ENCODE peak calls at places on chromosomes 2 and 18, in eight cellular contexts. L is A172, I is KBM-7, Z is BJ, H is chondrocyte, R is hypothalamus, X is psoas muscle, V is HFF-Myc. W is an unnamed sample.

GRCh38 chr18:59551902-59552635 is 145.2 kb downstream of the CCBE1 start:
- DNase-seq in R (no peak), H (no peak), L (no peak), V (no peak), Z (no peak), X (no peak), I (no peak), W (no peak)

GRCh38 chr2:177265834-177266817 is 1.6 kb upstream of the NFE2L2 start:
- DNase-seq in I (peak; percentile 68), H (no peak), V (no peak), R (no peak), Z (no peak), X (no peak), L (no peak), W (no peak)

GRCh38 chr2:189221811-189222210 is 42.2 kb upstream of the COL5A2 start:
- DNase-seq in I (no peak), Z (peak; percentile 23), H (no peak), X (no peak), V (no peak), R (no peak), L (no peak), W (no peak)

GRCh38 chr2:239316562-239317465 is 84.0 kb downstream of the HDAC4 start:
- DNase-seq in R (peak; percentile 51), V (no peak), Z (no peak), I (no peak), L (no peak), H (peak; percentile 13), X (peak; percentile 84), W (peak; percentile 23)

GRCh38 chr2:166365239-166365638 is 10.5 kb downstream of the SCN9A start:
- DNase-seq in R (no peak), I (no peak), H (no peak), Z (no peak), L (no peak), V (no peak), X (no peak), W (no peak)

GRCh38 chr2:227973241-227973640 is 101.8 kb downstream of the DAW1 start:
- DNase-seq in H (no peak), Z (no peak), V (no peak), L (no peak), R (no peak), X (no peak), I (no peak), W (no peak)

GRCh38 chr2:224833986-224834385 is 117.8 kb upstream of the CCDC195 start:
- DNase-seq in R (no peak), Z (no peak), X (no peak), V (no peak), H (no peak), I (no peak), L (no peak), W (no peak)

GRCh38 chr2:178397002-178397605 is 53.9 kb downstream of the PRKRA start:
- DNase-seq in X (no peak), R (no peak), V (no peak), H (no peak), I (peak; percentile 61), L (peak; percentile 62), Z (no peak), W (no peak)

GRCh38 chr2:147082850-147083522 is 761.8 kb upstream of the ACVR2A start:
- DNase-seq in X (no peak), R (no peak), V (peak; percentile 29), H (no peak), Z (peak; percentile 12), L (peak; percentile 42), I (peak; percentile 60), W (no peak)

GRCh38 chr2:1588994-1589611 is 155.2 kb downstream of the PXDN start:
- DNase-seq in Z (no peak), V (no peak), X (peak; percentile 37), L (peak; percentile 71), R (no peak), I (no peak), H (no peak), W (peak; percentile 54)

GRCh38 chr2:3780477-3781402 is 77.4 kb downstream of the DCDC2C start:
- DNase-seq in I (peak; percentile 85), R (no peak), Z (no peak), V (no peak), L (peak; percentile 83), X (peak; percentile 55), H (no peak), W (no peak)

GRCh38 chr2:224334083-224334482 is 67.8 kb downstream of the FAM124B start:
- DNase-seq in H (no peak), Z (no peak), L (no peak), X (no peak), V (no peak), I (no peak), R (no peak), W (no peak)

GRCh38 chr2:55364189-55365055 is 55.2 kb downstream of the CCDC88A start:
- DNase-seq in X (no peak), R (no peak), I (no peak), L (peak; percentile 97), Z (peak; percentile 92), V (peak; percentile 70), H (no peak), W (no peak)

GRCh38 chr2:20562540-20563225 is 88.2 kb downstream of the HS1BP3 start:
- DNase-seq in I (no peak), X (peak; percentile 40), L (no peak), R (no peak), V (no peak), H (no peak), Z (no peak), W (no peak)

GRCh38 chr2:215826376-215826775 is 187.0 kb downstream of the MREG start:
- DNase-seq in H (no peak), I (no peak), L (no peak), X (no peak), V (no peak), R (no peak), Z (no peak), W (no peak)

GRCh38 chr2:231590614-231591013 is 2.0 kb upstream of the TEX44 start:
- DNase-seq in X (no peak), I (no peak), Z (no peak), H (no peak), L (no peak), V (no peak), R (no peak), W (no peak)

GRCh38 chr2:218271865-218272530 is 1.7 kb downstream of the PNKD start:
- DNase-seq in Z (no peak), L (no peak), H (no peak), R (no peak), V (no peak), I (no peak), X (peak; percentile 57), W (no peak)

W was measured in RWPE2.